ENCODE peak calls at places on chromosomes 13 and 19, in nine cellular contexts. Z, I, G, A, C, R, J, N and L are unnamed samples.
A peak's percentile ranks its signal among the peaks of the same experiment; 100 is the strongest.

GRCh38 chr13:29704648-29705047 is 109.2 kb upstream of the SLC7A1 start:
- DNase-seq in N (peak; percentile 23), A (no peak), R (no peak), I (no peak), Z (no peak), C (no peak), G (no peak), J (peak; percentile 22), L (no peak)

GRCh38 chr19:41531438-41532311 is 44.3 kb upstream of the CEACAM21 start:
- DNase-seq in G (peak; percentile 74), Z (peak; percentile 90), R (peak; percentile 43), N (peak; percentile 79), J (peak; percentile 44), I (peak; percentile 64), C (peak; percentile 74), A (no peak), L (peak; percentile 74)

GRCh38 chr13:20487927-20488326 is 37.7 kb downstream of the CRYL1 start:
- DNase-seq in C (no peak), J (no peak), G (no peak), A (no peak), Z (no peak), N (no peak), R (no peak), I (no peak), L (no peak)

GRCh38 chr19:16106121-16106520 is 5.6 kb upstream of the RAB8A start:
- DNase-seq in N (no peak), G (no peak), J (no peak), R (no peak), Z (no peak), I (no peak), A (no peak), C (no peak), L (peak; percentile 41)

GRCh38 chr19:19655641-19656343 is 7.7 kb downstream of the ATP13A1 start:
- DNase-seq in Z (no peak), I (no peak), A (no peak), N (no peak), G (no peak), R (no peak), J (no peak), C (no peak), L (no peak)

GRCh38 chr19:49570138-49570856 is 10.1 kb downstream of the NOSIP start:
- DNase-seq in C (no peak), N (no peak), Z (no peak), G (no peak), J (peak; percentile 75), A (peak; percentile 92), R (peak; percentile 74), I (peak; percentile 65), L (peak; percentile 73)

GRCh38 chr13:37141011-37141410 is 35.5 kb upstream of the CSNK1A1L start:
- DNase-seq in A (no peak), Z (no peak), J (no peak), I (no peak), N (no peak), C (no peak), R (no peak), G (no peak), L (no peak)

GRCh38 chr13:95676100-95676774 is 702 bp upstream of the DNAJC3 start:
- DNase-seq in R (peak; percentile 42), C (no peak), G (no peak), N (no peak), Z (peak; percentile 25), J (no peak), I (peak; percentile 37), A (peak; percentile 37), L (peak; percentile 40)

GRCh38 chr19:46609511-46610412 is 8.6 kb downstream of the CALM3 start:
- DNase-seq in N (peak; percentile 13), G (peak; percentile 61), J (no peak), C (no peak), Z (no peak), A (no peak), I (no peak), R (no peak), L (peak; percentile 6)

GRCh38 chr19:12015015-12015752 is 20.3 kb downstream of the ZNF433 start:
- DNase-seq in I (no peak), Z (no peak), R (no peak), A (no peak), G (no peak), C (no peak), N (no peak), J (no peak), L (no peak)

GRCh38 chr19:18029617-18030338 is 21.8 kb downstream of the ARRDC2 start:
- DNase-seq in J (no peak), Z (peak; percentile 75), I (peak; percentile 61), R (peak; percentile 42), C (peak; percentile 78), N (no peak), G (no peak), A (peak; percentile 91), L (peak; percentile 59)

GRCh38 chr13:27921421-27921960 is 1.7 kb downstream of the PDX1 start:
- DNase-seq in R (no peak), N (no peak), C (no peak), G (no peak), J (no peak), I (no peak), Z (no peak), A (no peak), L (no peak)

GRCh38 chr13:110925023-110925608 is 10.2 kb upstream of the ANKRD10 start:
- DNase-seq in J (no peak), R (no peak), I (no peak), G (no peak), Z (no peak), A (no peak), C (no peak), N (no peak), L (no peak)

GRCh38 chr13:94583926-94584325 is 12.0 kb downstream of the TGDS start:
- DNase-seq in I (no peak), G (no peak), A (peak; percentile 2), R (no peak), J (no peak), N (no peak), C (no peak), Z (no peak), L (no peak)
- H3K36me3 ChIP-seq in I (peaks cover 57% of the 10 kb centered on the region), G (peaks cover 41% of the 10 kb centered on the region), A (peaks cover 38% of the 10 kb centered on the region), R (peaks cover 24% of the 10 kb centered on the region), J (peaks cover 35% of the 10 kb centered on the region), N (peaks cover 74% of the 10 kb centered on the region), C (peaks cover 12% of the 10 kb centered on the region), Z (no peaks in the 10 kb centered on the region), L (peaks cover 38% of the 10 kb centered on the region)

GRCh38 chr19:38543807-38544568 is 73.8 kb downstream of the MAP4K1 start:
- DNase-seq in A (peak; percentile 80), I (peak; percentile 39), N (peak; percentile 32), C (peak; percentile 85), Z (peak; percentile 66), G (peak; percentile 82), R (peak; percentile 74), J (peak; percentile 97), L (peak; percentile 42)
- TF ChIP-seq CTCF in A (peak; percentile 74), I (peak; percentile 37), N (peak; percentile 65), C (peak; percentile 33), Z (no peak), G (peak; percentile 53), R (no peak), J (no peak), L (peak; percentile 52)

GRCh38 chr19:54452626-54453025 is 3.6 kb downstream of the LENG8 start:
- DNase-seq in A (no peak), N (no peak), R (no peak), G (no peak), Z (no peak), C (no peak), J (no peak), I (no peak), L (no peak)
- H3K36me3 ChIP-seq in A (peaks cover 58% of the 10 kb centered on the region), N (peaks cover 71% of the 10 kb centered on the region), R (peaks cover 59% of the 10 kb centered on the region), G (peaks cover 70% of the 10 kb centered on the region), Z (peaks cover 33% of the 10 kb centered on the region), C (peaks cover 12% of the 10 kb centered on the region), J (peaks cover 67% of the 10 kb centered on the region), I (peaks cover 70% of the 10 kb centered on the region), L (no peaks in the 10 kb centered on the region)

GRCh38 chr13:79346300-79346914 is 59.6 kb downstream of the RBM26 start:
- DNase-seq in Z (no peak), N (no peak), A (no peak), J (no peak), G (no peak), R (no peak), I (no peak), C (no peak), L (no peak)

GRCh38 chr13:79336971-79337370 is 69.1 kb downstream of the RBM26 start:
- DNase-seq in N (no peak), G (no peak), I (no peak), R (no peak), A (no peak), C (no peak), J (no peak), Z (no peak), L (no peak)

GRCh38 chr13:79338343-79338742 is 67.7 kb downstream of the RBM26 start:
- DNase-seq in R (no peak), N (no peak), J (no peak), G (no peak), Z (no peak), C (no peak), I (no peak), A (no peak), L (no peak)

GRCh38 chr13:79341202-79341601 is 64.9 kb downstream of the RBM26 start:
- DNase-seq in G (no peak), I (no peak), J (no peak), C (no peak), Z (no peak), N (no peak), R (no peak), A (no peak), L (no peak)

GRCh38 chr13:79340490-79340889 is 65.6 kb downstream of the RBM26 start:
- DNase-seq in Z (no peak), G (no peak), R (no peak), J (no peak), A (no peak), C (no peak), N (no peak), I (no peak), L (no peak)
- TF ChIP-seq CTCF in Z (no peak), G (no peak), R (no peak), J (no peak), A (no peak), C (no peak), N (no peak), I (no peak), L (no peak)

GRCh38 chr19:7469654-7470285 is 19.1 kb downstream of the PEX11G start:
- DNase-seq in N (no peak), C (no peak), J (no peak), G (no peak), Z (no peak), I (no peak), A (no peak), R (no peak), L (no peak)
- H3K36me3 ChIP-seq in N (peaks cover 70% of the 10 kb centered on the region), C (no peaks in the 10 kb centered on the region), J (peaks cover 30% of the 10 kb centered on the region), G (peaks cover 64% of the 10 kb centered on the region), Z (no peaks in the 10 kb centered on the region), I (peaks cover 82% of the 10 kb centered on the region), A (peaks cover 6% of the 10 kb centered on the region), R (peaks cover 29% of the 10 kb centered on the region), L (peaks cover 30% of the 10 kb centered on the region)

DNA sequence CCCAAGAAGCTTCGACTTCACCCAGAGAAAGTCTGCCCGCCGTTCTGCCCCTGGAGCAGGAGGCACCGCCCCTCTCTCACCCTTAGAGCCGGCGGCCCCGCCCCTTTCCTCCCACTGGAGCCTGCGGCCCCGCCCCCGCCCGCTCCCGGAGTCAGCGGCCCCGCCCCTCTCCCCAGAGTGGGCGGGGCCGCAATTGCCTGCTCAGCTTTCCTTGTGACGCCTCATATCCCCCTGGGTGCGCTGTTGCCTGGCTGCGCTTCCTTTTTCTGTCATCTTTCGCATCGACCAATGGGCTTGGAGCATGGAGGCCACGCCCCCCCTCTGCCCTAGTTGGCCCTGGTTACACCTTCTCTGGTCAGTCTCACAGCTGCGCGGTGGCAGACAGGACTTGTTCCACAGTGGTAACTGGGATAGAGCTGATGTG is 38.2 kb upstream of the ZNF492 start:
- DNase-seq in R (peak; percentile 52), C (peak; percentile 28), A (no peak), G (peak; percentile 81), J (no peak), I (no peak), Z (peak; percentile 75), N (peak; percentile 57), L (no peak)
- TF ChIP-seq CTCF in R (no peak), C (no peak), A (no peak), G (no peak), J (no peak), I (no peak), Z (no peak), N (no peak), L (no peak)